ENCODE peak calls at places on chromosomes 2 and 18, in four cellular contexts. G is SK-N-SH, U is K562, A is HepG2. P is an unnamed sample.
A peak's percentile ranks its signal among the peaks of the same experiment; 100 is the strongest.

GRCh38 chr2:220499281-220499680 is 871.9 kb downstream of the SLC4A3 start:
- DNase-seq in G (no peak), U (no peak), A (no peak), P (no peak)

GRCh38 chr2:210169871-210170441 is 1.3 kb downstream of the KANSL1L start:
- DNase-seq in G (no peak), U (no peak), A (peak; percentile 13), P (no peak)

GRCh38 chr2:178859760-178860159 is 52.5 kb upstream of the TTN start:
- DNase-seq in G (peak; percentile 7), U (no peak), A (no peak), P (no peak)

GRCh38 chr18:61850756-61851155 is 42.1 kb downstream of the RNF152 start:
- DNase-seq in G (no peak), U (no peak), A (no peak), P (no peak)

GRCh38 chr2:144331652-144332355 is 188.1 kb downstream of the ZEB2 start:
- DNase-seq in G (peak; percentile 94), U (no peak), A (no peak), P (peak; percentile 51)

GRCh38 chr2:4992226-4992625 is 700.0 kb upstream of the SOX11 start:
- DNase-seq in G (peak; percentile 41), U (no peak), A (no peak), P (no peak)

GRCh38 chr2:133171396-133172004 is 396.8 kb downstream of the NCKAP5 start:
- DNase-seq in G (peak; percentile 30), U (peak; percentile 51), A (peak; percentile 58), P (no peak)

GRCh38 chr2:94871226-94872087 is at the start of gene TEKT4:
- DNase-seq in G (peak; percentile 10), U (no peak), A (no peak), P (peak; percentile 36)

GRCh38 chr18:7370375-7370774 is 139.5 kb downstream of the LRRC30 start:
- DNase-seq in G (peak; percentile 40), U (no peak), A (no peak), P (no peak)

GRCh38 chr2:166057363-166058169 is 70.3 kb downstream of the SCN1A start:
- DNase-seq in G (no peak), U (peak; percentile 42), A (peak; percentile 47), P (no peak)

GRCh38 chr2:231800493-231801091 is 14.3 kb downstream of the COPS7B start:
- DNase-seq in G (peak; percentile 59), U (peak; percentile 34), A (peak; percentile 55), P (peak; percentile 77)

GRCh38 chr2:146804288-146804687 is 1040.5 kb upstream of the ACVR2A start:
- DNase-seq in G (no peak), U (no peak), A (no peak), P (no peak)

GRCh38 chr2:73593676-73594075 is 48.5 kb downstream of the NAT8 start:
- DNase-seq in G (no peak), U (no peak), A (no peak), P (no peak)

GRCh38 chr2:156332452-156333273 is at the start of gene NR4A2:
- DNase-seq in G (peak; percentile 80), U (peak; percentile 95), A (peak; percentile 16), P (peak; percentile 84)

GRCh38 chr2:39631715-39632114 is 34.0 kb upstream of the TMEM178A start:
- DNase-seq in G (no peak), U (peak; percentile 64), A (no peak), P (no peak)

GRCh38 chr2:43619511-43619910 is 17.5 kb upstream of the PLEKHH2 start:
- DNase-seq in G (no peak), U (no peak), A (no peak), P (no peak)

GRCh38 chr2:219178377-219179175 is 501 bp downstream of the RETREG2 start:
- DNase-seq in G (peak; percentile 81), U (peak; percentile 63), A (no peak), P (peak; percentile 47)

DNA sequence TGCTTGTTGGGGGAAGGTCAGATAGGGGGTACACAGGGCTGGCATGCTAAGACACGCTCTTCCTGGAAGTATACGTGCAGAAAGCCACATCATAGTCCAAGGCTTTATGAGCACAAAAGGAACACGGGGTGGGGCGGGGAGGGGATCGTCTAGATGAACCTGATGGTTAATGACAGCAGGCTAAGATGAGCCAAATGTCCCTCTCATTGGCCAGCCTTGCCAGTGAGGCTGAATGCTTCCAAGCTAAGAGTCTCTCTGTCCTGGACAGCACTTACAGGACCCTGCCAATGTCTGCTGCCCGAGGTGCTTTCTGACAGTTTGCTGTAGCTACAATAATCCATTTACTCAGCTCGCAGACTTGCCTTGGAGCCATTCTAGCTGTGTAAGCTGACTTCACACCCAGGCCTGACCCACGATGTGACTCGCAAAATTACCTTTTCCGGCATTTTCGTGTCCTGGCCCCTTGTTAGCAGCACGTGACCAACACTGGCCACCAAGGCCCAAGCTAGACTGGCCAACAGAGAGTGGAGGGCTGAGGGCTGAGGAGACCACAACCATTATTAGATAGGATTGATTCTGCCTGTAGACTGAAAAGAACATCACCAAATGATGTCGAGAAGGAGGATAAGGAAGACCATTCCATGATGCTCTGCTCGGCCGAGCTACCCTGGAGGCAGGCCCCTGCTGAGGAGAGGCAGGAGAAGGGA is 84.2 kb downstream of the MALT1 start:
- DNase-seq in G (no peak), U (no peak), A (no peak), P (no peak)
- TF ChIP-seq FOXJ3 in G (no peak), U (no peak), A (no peak), P (no peak)

DNA sequence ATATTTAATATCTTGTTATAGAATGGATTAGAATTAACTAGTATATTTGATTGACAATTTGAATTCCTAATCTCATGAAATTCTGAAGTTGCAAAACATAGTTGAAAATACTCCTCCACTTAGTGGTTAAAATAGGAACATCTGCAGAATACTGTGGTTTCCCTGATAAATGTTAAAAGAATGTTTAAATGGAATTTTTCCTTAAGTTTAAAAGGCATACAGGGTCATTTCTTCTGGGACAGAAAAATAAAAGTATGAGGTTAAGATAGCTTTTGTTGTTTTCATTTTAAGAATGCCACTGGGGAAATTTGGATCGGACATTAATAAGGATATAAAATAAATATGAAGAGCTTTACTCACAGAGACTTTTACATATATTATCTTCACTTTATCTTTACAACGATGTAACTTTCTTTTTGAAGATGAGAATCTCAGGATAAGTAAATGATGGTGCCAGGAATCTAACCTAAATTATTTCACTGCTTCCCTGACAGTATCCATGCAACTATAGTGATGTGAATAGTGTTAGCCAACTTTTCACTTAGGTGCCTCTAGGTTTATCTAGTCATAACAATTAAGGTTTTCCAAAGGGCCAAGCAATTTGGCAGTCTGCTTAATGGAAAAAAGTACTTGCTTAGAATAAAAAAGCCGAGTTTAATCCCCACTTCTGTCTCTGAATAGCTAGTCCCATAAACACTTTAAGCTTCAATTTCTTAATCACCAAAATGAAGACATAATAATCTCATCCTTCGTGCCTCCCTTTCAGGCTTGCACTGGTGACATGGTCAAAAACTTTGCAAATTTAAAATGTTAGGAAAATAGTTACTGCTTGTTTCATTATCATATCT is 151.8 kb upstream of the STK17B start:
- DNase-seq in G (no peak), U (no peak), A (no peak), P (no peak)
- TF ChIP-seq FOXJ3 in G (no peak), U (no peak), A (no peak), P (no peak)

GRCh38 chr18:54215069-54215468 is 9.4 kb downstream of the MBD2 start:
- DNase-seq in G (no peak), U (no peak), A (no peak), P (no peak)
- TF ChIP-seq FOXJ3 in G (no peak), U (no peak), A (no peak), P (no peak)

GRCh38 chr2:120866483-120867140 is 130.9 kb downstream of the GLI2 start:
- DNase-seq in G (no peak), U (no peak), A (no peak), P (no peak)

GRCh38 chr2:120865656-120866055 is 130.0 kb downstream of the GLI2 start:
- DNase-seq in G (no peak), U (no peak), A (no peak), P (no peak)

GRCh38 chr2:120863661-120864320 is 128.1 kb downstream of the GLI2 start:
- DNase-seq in G (no peak), U (peak; percentile 88), A (no peak), P (no peak)

GRCh38 chr2:120866071-120866470 is 130.4 kb downstream of the GLI2 start:
- DNase-seq in G (no peak), U (no peak), A (no peak), P (no peak)

DNA sequence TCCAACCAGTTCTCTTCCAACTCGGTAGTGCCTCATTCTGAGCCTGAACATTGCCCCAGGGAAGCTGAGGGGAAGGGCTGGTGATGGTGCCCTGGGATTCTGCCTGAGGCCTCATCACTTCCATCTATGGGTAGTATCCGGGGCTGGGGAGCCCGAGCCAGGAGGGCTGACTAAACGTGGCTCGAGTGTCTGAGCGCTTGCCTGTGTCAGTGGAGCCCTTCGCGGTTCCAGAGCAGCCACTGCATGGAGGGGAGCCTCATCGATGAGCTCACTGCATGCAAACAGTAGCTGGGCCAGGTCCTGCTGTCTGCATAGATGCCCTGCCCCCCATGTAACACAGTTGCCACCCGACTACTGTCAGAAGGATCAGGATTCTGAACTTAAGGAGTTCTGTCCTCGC is 129.3 kb downstream of the GLI2 start:
- DNase-seq in G (no peak), U (no peak), A (no peak), P (no peak)
- TF ChIP-seq FOXJ3 in G (no peak), U (no peak), A (no peak), P (no peak)

GRCh38 chr2:157746234-157746950 is 117.7 kb upstream of the ACVR1C start:
- DNase-seq in G (no peak), U (no peak), A (no peak), P (no peak)
- TF ChIP-seq FOXJ3 in G (no peak), U (no peak), A (no peak), P (no peak)

GRCh38 chr2:56170988-56171387 is 12.8 kb upstream of the CCDC85A start:
- DNase-seq in G (no peak), U (no peak), A (no peak), P (no peak)
- TF ChIP-seq FOXJ3 in G (no peak), U (no peak), A (no peak), P (no peak)

DNA sequence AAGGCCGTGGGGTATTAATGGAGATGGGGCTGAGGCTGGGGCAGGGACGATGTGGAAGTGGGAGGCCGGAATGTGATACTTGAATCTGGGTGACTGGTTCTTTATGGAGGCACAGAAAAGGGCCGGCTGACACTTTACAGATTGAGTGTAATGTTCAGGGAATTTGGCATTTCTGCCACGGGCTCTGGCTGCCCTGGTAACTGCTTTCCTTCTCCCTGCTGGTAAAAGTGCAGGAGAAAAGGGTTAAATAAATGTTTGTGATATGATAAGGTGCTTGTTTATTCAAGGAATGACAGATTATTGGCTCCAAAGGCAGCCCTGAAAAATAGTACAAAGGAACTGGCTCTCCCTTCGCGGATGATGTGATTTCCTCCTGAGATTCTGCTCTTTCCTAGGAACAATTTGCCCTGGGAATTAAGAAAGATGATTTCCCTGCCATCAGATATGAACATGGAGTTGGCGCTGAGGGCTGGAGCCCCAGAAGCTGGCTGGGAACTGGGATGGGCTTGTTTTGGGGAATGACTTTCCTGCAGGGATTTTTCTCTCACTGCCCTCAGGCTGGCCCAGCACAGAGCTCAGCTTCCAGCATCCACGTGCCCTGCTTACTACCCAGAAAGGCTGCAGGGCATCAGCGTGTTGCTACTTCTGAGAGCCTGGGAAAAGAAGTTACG is 52.9 kb upstream of the CTAGE1 start:
- DNase-seq in G (no peak), U (no peak), A (no peak), P (no peak)
- TF ChIP-seq FOXJ3 in G (no peak), U (no peak), A (no peak), P (no peak)

DNA sequence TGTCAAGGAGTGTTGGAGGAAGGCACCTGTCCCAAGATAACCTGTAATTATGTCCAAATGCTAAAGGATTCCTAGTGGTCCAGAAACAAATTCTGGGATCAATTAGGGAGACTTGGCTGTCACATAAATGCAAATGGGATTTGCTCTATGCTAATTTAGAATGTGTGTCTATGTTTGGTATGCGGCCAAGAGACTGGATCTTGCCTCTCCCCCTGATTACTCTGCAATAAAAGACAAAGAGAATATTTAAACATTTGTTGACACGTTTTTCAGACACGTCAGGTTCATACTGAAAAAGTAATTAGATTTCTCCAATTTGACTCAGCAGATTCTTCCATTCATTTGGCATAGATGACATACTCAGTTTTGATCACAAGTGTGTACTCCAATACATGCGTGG is 7.5 kb downstream of the ANTXR1 start:
- DNase-seq in G (no peak), U (no peak), A (no peak), P (no peak)
- TF ChIP-seq FOXJ3 in G (no peak), U (no peak), A (no peak), P (no peak)

P was measured in WTC11.